ENCODE peak calls at places on chromosomes 5 and 9, in five cellular contexts. G is A549; Q is non-pigmented ciliary epithelial cell; F is CD8-positive, alpha-beta memory T cell; X is retina. B is an unnamed sample.

GRCh38 chr5:35540002-35540401 is 77.7 kb upstream of the SPEF2 start:
- DNase-seq in X (no peak), F (no peak), Q (no peak), G (no peak), B (no peak)

GRCh38 chr5:127290019-127290945 is at the start of gene MEGF10:
- DNase-seq in F (no peak), G (no peak), Q (no peak), X (peak; percentile 90), B (no peak)

GRCh38 chr5:139301766-139302499 is 8.4 kb downstream of the MATR3 start:
- DNase-seq in Q (no peak), X (no peak), G (no peak), F (no peak), B (no peak)

GRCh38 chr5:172274951-172275753 is 8.4 kb downstream of the UBTD2 start:
- DNase-seq in X (no peak), Q (no peak), F (peak; percentile 28), G (no peak), B (peak; percentile 43)

GRCh38 chr5:168219515-168220410 is 71.7 kb upstream of the WWC1 start:
- DNase-seq in G (peak; percentile 80), X (peak; percentile 91), F (peak; percentile 31), Q (peak; percentile 35), B (no peak)

GRCh38 chr5:175124821-175125220 is 319.2 kb downstream of the DRD1 start:
- DNase-seq in Q (no peak), X (no peak), F (no peak), G (no peak), B (no peak)

GRCh38 chr5:139459451-139459934 is 3.0 kb downstream of the ECSCR start:
- DNase-seq in F (no peak), G (no peak), X (no peak), Q (no peak), B (no peak)

GRCh38 chr9:109299901-109300300 is 21.0 kb downstream of the EPB41L4B start:
- DNase-seq in F (no peak), X (no peak), Q (no peak), G (no peak), B (no peak)

GRCh38 chr5:55923177-55923872 is 71.4 kb downstream of the IL6ST start:
- DNase-seq in Q (no peak), G (no peak), F (no peak), X (no peak), B (no peak)

GRCh38 chr5:29896651-29897050 is 1296.8 kb upstream of the CDH6 start:
- DNase-seq in X (no peak), F (no peak), Q (no peak), G (no peak), B (no peak)

GRCh38 chr9:88766778-88767503 is 224.3 kb upstream of the S1PR3 start:
- DNase-seq in Q (no peak), F (no peak), X (no peak), G (peak; percentile 38), B (no peak)

GRCh38 chr9:95462419-95463121 is 54.2 kb downstream of the PTCH1 start:
- DNase-seq in X (peak; percentile 89), G (no peak), Q (peak; percentile 47), F (peak; percentile 84), B (peak; percentile 86)

GRCh38 chr9:87862536-87863268 is 20.0 kb upstream of the SPATA31E1 start:
- DNase-seq in F (no peak), X (no peak), Q (peak; percentile 57), G (peak; percentile 73), B (no peak)

GRCh38 chr5:52784741-52785140 is 3.0 kb upstream of the ITGA1 start:
- DNase-seq in Q (no peak), X (no peak), G (peak; percentile 17), F (no peak), B (no peak)

GRCh38 chr5:149801307-149801985 is 71.3 kb downstream of the PPARGC1B start:
- DNase-seq in F (no peak), X (no peak), Q (no peak), G (no peak), B (no peak)

GRCh38 chr5:152676177-152676576 is 271.1 kb upstream of the NMUR2 start:
- DNase-seq in Q (no peak), F (no peak), G (no peak), X (peak; percentile 78), B (no peak)

GRCh38 chr9:70519912-70520724 is 105.7 kb upstream of the KLF9 start:
- DNase-seq in Q (no peak), F (no peak), G (no peak), X (no peak), B (no peak)

GRCh38 chr5:171420429-171421231 is 1.2 kb downstream of the FGF18 start:
- DNase-seq in X (peak; percentile 69), G (no peak), F (no peak), Q (no peak), B (no peak)

GRCh38 chr9:25935188-25935587 is 256.9 kb upstream of the TUSC1 start:
- DNase-seq in X (no peak), Q (no peak), G (no peak), F (no peak), B (no peak)

B was measured in T-cell.